ENCODE peak calls at places on chromosomes 13 and 19, in eight cellular contexts. F, X, A, N, V, R, Q and T are unnamed samples.

GRCh38 chr13:35814573-35814972 is 316.6 kb downstream of the DCLK1 start:
- DNase-seq in F (no peak), X (no peak), A (no peak), N (no peak), V (no peak), R (no peak), Q (no peak), T (no peak)

GRCh38 chr13:30257433-30258099 is 49.8 kb downstream of the KATNAL1 start:
- DNase-seq in F (no peak), X (peak; percentile 29), A (no peak), N (no peak), V (no peak), R (no peak), Q (peak; percentile 1), T (no peak)

GRCh38 chr19:54376610-54377009 is 11.9 kb upstream of the LAIR1 start:
- DNase-seq in F (no peak), X (no peak), A (no peak), N (no peak), V (no peak), R (no peak), Q (no peak), T (no peak)

GRCh38 chr19:40282920-40283319 is 2.2 kb downstream of the AKT2 start:
- DNase-seq in F (no peak), X (no peak), A (no peak), N (no peak), V (no peak), R (no peak), Q (no peak), T (no peak)

GRCh38 chr13:23654111-23655110 is 84.2 kb downstream of the TNFRSF19 start:
- DNase-seq in F (no peak), X (peak; percentile 70), A (no peak), N (no peak), V (no peak), R (no peak), Q (no peak), T (no peak)

GRCh38 chr13:31431722-31432137 is 232.0 kb downstream of the B3GLCT start:
- DNase-seq in F (peak; percentile 46), X (peak; percentile 51), A (peak; percentile 14), N (peak; percentile 37), V (no peak), R (peak; percentile 4), Q (peak; percentile 31), T (peak; percentile 41)

GRCh38 chr19:42179501-42179817 is 38.0 kb downstream of the DEDD2 start:
- DNase-seq in F (no peak), X (no peak), A (no peak), N (no peak), V (no peak), R (no peak), Q (no peak), T (no peak)

GRCh38 chr13:43583331-43583730 is 203.4 kb downstream of the ENOX1 start:
- DNase-seq in F (no peak), X (no peak), A (no peak), N (no peak), V (no peak), R (no peak), Q (no peak), T (no peak)

GRCh38 chr13:98273067-98273823 is 96.2 kb upstream of the RNF113B start:
- DNase-seq in F (peak; percentile 14), X (no peak), A (no peak), N (no peak), V (no peak), R (no peak), Q (no peak), T (no peak)

GRCh38 chr13:20258963-20259288 is 26.8 kb upstream of the GJB6 start:
- DNase-seq in F (no peak), X (no peak), A (no peak), N (no peak), V (no peak), R (no peak), Q (no peak), T (no peak)

GRCh38 chr13:41136396-41137031 is 3.9 kb upstream of the KBTBD6 start:
- DNase-seq in F (no peak), X (no peak), A (no peak), N (no peak), V (no peak), R (no peak), Q (no peak), T (no peak)

GRCh38 chr13:114161644-114162532 is 17.2 kb upstream of the CFAP97D2 start:
- DNase-seq in F (peak; percentile 22), X (peak; percentile 63), A (no peak), N (no peak), V (no peak), R (no peak), Q (no peak), T (no peak)

GRCh38 chr19:2813235-2814160 is 6.2 kb upstream of the ZNF554 start:
- DNase-seq in F (no peak), X (no peak), A (no peak), N (no peak), V (no peak), R (no peak), Q (no peak), T (no peak)

GRCh38 chr13:53490732-53491131 is 462.1 kb downstream of the OLFM4 start:
- DNase-seq in F (no peak), X (no peak), A (no peak), N (no peak), V (no peak), R (no peak), Q (no peak), T (no peak)

GRCh38 chr19:18223860-18224524 is 2.2 kb downstream of the PDE4C start:
- DNase-seq in F (no peak), X (peak; percentile 53), A (no peak), N (no peak), V (no peak), R (no peak), Q (no peak), T (peak; percentile 33)

GRCh38 chr19:3452456-3453068 is 27.8 kb downstream of the SMIM24 start:
- DNase-seq in F (no peak), X (no peak), A (no peak), N (no peak), V (no peak), R (no peak), Q (no peak), T (no peak)

GRCh38 chr19:57888107-57888493 is 737 bp downstream of the ZNF814 start:
- DNase-seq in F (no peak), X (no peak), A (no peak), N (no peak), V (no peak), R (no peak), Q (no peak), T (no peak)

GRCh38 chr13:75430618-75431209 is 51.3 kb downstream of the TBC1D4 start:
- DNase-seq in F (no peak), X (no peak), A (no peak), N (no peak), V (no peak), R (no peak), Q (no peak), T (no peak)

GRCh38 chr13:59488436-59488835 is 675.3 kb downstream of the DIAPH3 start:
- DNase-seq in F (no peak), X (no peak), A (no peak), N (no peak), V (no peak), R (no peak), Q (no peak), T (no peak)

GRCh38 chr19:38451629-38452028 is 18.1 kb downstream of the RYR1 start:
- DNase-seq in F (no peak), X (no peak), A (no peak), N (no peak), V (no peak), R (no peak), Q (no peak), T (no peak)

GRCh38 chr13:72648513-72649065 is 78.8 kb downstream of the MZT1 start:
- DNase-seq in F (peak; percentile 5), X (no peak), A (no peak), N (no peak), V (no peak), R (no peak), Q (no peak), T (no peak)

GRCh38 chr19:1815605-1816529 is 3.8 kb upstream of the ATP8B3 start:
- DNase-seq in F (no peak), X (no peak), A (no peak), N (no peak), V (no peak), R (no peak), Q (no peak), T (no peak)

GRCh38 chr13:101283782-101284181 is 132.5 kb downstream of the NALCN start:
- DNase-seq in F (no peak), X (no peak), A (no peak), N (no peak), V (no peak), R (no peak), Q (no peak), T (no peak)

GRCh38 chr19:38204096-38204495 is 19.9 kb downstream of the DPF1 start:
- DNase-seq in F (no peak), X (no peak), A (no peak), N (no peak), V (no peak), R (no peak), Q (peak; percentile 93), T (no peak)

GRCh38 chr19:3481241-3482090 is 1.1 kb upstream of the SMIM24 start:
- DNase-seq in F (peak; percentile 52), X (no peak), A (no peak), N (no peak), V (no peak), R (no peak), Q (no peak), T (no peak)

GRCh38 chr13:64753606-64754005 is 2476.5 kb downstream of the PCDH9 start:
- DNase-seq in F (no peak), X (no peak), A (no peak), N (no peak), V (no peak), R (no peak), Q (no peak), T (no peak)

GRCh38 chr19:22286151-22286810 is at the start of gene ZNF729:
- DNase-seq in F (no peak), X (peak; percentile 30), A (no peak), N (no peak), V (no peak), R (no peak), Q (no peak), T (no peak)

GRCh38 chr13:46124531-46124966 is 19.7 kb upstream of the CPB2 start:
- DNase-seq in F (no peak), X (peak; percentile 26), A (no peak), N (no peak), V (no peak), R (no peak), Q (no peak), T (no peak)

GRCh38 chr13:111145071-111145470 is 30.0 kb downstream of the ARHGEF7 start:
- DNase-seq in F (no peak), X (no peak), A (no peak), N (no peak), V (no peak), R (no peak), Q (no peak), T (no peak)

GRCh38 chr13:35621989-35622388 is 145.5 kb upstream of the MAB21L1 start:
- DNase-seq in F (no peak), X (no peak), A (no peak), N (no peak), V (no peak), R (no peak), Q (peak; percentile 5), T (no peak)

GRCh38 chr19:47660435-47660832 is 51.5 kb downstream of the BICRA start:
- DNase-seq in F (no peak), X (no peak), A (no peak), N (no peak), V (no peak), R (no peak), Q (no peak), T (no peak)

GRCh38 chr19:45476349-45476717 is 8.5 kb downstream of the FOSB start:
- DNase-seq in F (no peak), X (no peak), A (no peak), N (no peak), V (no peak), R (no peak), Q (no peak), T (no peak)

GRCh38 chr19:2309734-2310362 is 1.9 kb upstream of the LINGO3 start:
- DNase-seq in F (peak; percentile 88), X (no peak), A (no peak), N (no peak), V (no peak), R (no peak), Q (no peak), T (no peak)

GRCh38 chr13:48667136-48667535 is 13.4 kb downstream of the CYSLTR2 start:
- DNase-seq in F (no peak), X (no peak), A (no peak), N (no peak), V (no peak), R (no peak), Q (no peak), T (no peak)